ENCODE peak calls at places on chromosome 22, in four cellular contexts. C is AG04450, W is WERI-Rb-1, Z is choroid plexus epithelial cell. H is an unnamed sample.

GRCh38 chr22:23035557-23036277 is 34.6 kb upstream of the GNAZ start:
- DNase-seq in Z (no peak), C (no peak), W (no peak), H (no peak)

GRCh38 chr22:42909363-42910058 is 52.4 kb upstream of the ARFGAP3 start:
- DNase-seq in Z (no peak), C (no peak), W (no peak), H (no peak)

GRCh38 chr22:46774456-46775363 is 12.3 kb downstream of the TBC1D22A start:
- DNase-seq in Z (no peak), C (no peak), W (no peak), H (no peak)

GRCh38 chr22:33579448-33580093 is 340.7 kb downstream of the LARGE1 start:
- DNase-seq in W (peak), Z (peak), C (no peak), H (peak)

GRCh38 chr22:50473855-50474671 is 772 bp downstream of the SBF1 start:
- DNase-seq in W (no peak), Z (peak), C (peak), H (no peak)

GRCh38 chr22:40727607-40728325 is 48.5 kb downstream of the MCHR1 start:
- DNase-seq in C (no peak), Z (no peak), W (no peak), H (no peak)

GRCh38 chr22:31898911-31899310 is 45.4 kb upstream of the YWHAH start:
- DNase-seq in W (no peak), C (no peak), Z (no peak), H (no peak)

GRCh38 chr22:41699264-41700104 is at the start of gene MEI1:
- DNase-seq in Z (peak), W (no peak), C (peak), H (peak)

GRCh38 chr22:28442951-28443876 is 236.4 kb downstream of the TTC28 start:
- DNase-seq in C (no peak), W (peak), Z (peak), H (peak)

GRCh38 chr22:19855504-19856409 is 1.1 kb upstream of the GNB1L start:
- DNase-seq in C (no peak), W (no peak), Z (peak), H (no peak)

GRCh38 chr22:37904572-37905533 is 1.2 kb upstream of the MICALL1 start:
- DNase-seq in Z (peak), W (peak), C (peak), H (peak)

GRCh38 chr22:27578937-27579617 is 222.5 kb downstream of the MN1 start:
- DNase-seq in Z (peak), C (no peak), W (no peak), H (no peak)

GRCh38 chr22:43996170-43996980 is 27.7 kb upstream of the PARVB start:
- DNase-seq in C (no peak), Z (no peak), W (no peak), H (no peak)

GRCh38 chr22:25113316-25113721 is 86.3 kb upstream of the CRYBB3 start:
- DNase-seq in Z (no peak), W (peak), C (no peak), H (no peak)

GRCh38 chr22:19663821-19664325 is 50.4 kb upstream of the SEPTIN5 start:
- DNase-seq in Z (peak), C (no peak), W (peak), H (no peak)

GRCh38 chr22:38418589-38418988 is 36.4 kb downstream of the KCNJ4 start:
- DNase-seq in C (no peak), Z (no peak), W (no peak), H (no peak)

GRCh38 chr22:42595434-42595833 is 19.2 kb downstream of the POLDIP3 start:
- DNase-seq in Z (no peak), W (peak), C (no peak), H (no peak)

GRCh38 chr22:37244114-37244921 is at the start of gene RAC2:
- DNase-seq in C (no peak), Z (peak), W (peak), H (no peak)

H was measured in midbrain.